ENCODE peak calls at places on chromosome 3, in nine cellular contexts. One of them, this sample, is unnamed.

GRCh38 chr3:177468331-177468730 is 271.0 kb upstream of the TBL1XR1 start:
- DNase-seq in transverse colon: no peak
- DNase-seq in HepG2: no peak
- DNase-seq in A549: no peak
- DNase-seq in K562: no peak
- DNase-seq in ovary: no peak
- DNase-seq in tibial nerve: peak
- DNase-seq in suprapubic skin: peak
- DNase-seq in H1: no peak
- DNase-seq in this sample: no peak

GRCh38 chr3:99473321-99473751 is 165.1 kb upstream of the COL8A1 start:
- DNase-seq in transverse colon: no peak
- DNase-seq in H1: no peak
- DNase-seq in tibial nerve: no peak
- DNase-seq in suprapubic skin: no peak
- DNase-seq in A549: no peak
- DNase-seq in ovary: no peak
- DNase-seq in K562: no peak
- DNase-seq in HepG2: no peak
- DNase-seq in this sample: no peak

GRCh38 chr3:48369685-48370329 is 2.2 kb upstream of the FBXW12 start:
- DNase-seq in H1: no peak
- DNase-seq in transverse colon: peak
- DNase-seq in K562: no peak
- DNase-seq in tibial nerve: no peak
- DNase-seq in suprapubic skin: no peak
- DNase-seq in HepG2: no peak
- DNase-seq in A549: no peak
- DNase-seq in ovary: no peak
- DNase-seq in this sample: no peak

GRCh38 chr3:5389057-5389456 is 201.6 kb downstream of the EDEM1 start:
- DNase-seq in H1: no peak
- DNase-seq in transverse colon: no peak
- DNase-seq in A549: peak
- DNase-seq in tibial nerve: no peak
- DNase-seq in HepG2: peak
- DNase-seq in ovary: no peak
- DNase-seq in K562: no peak
- DNase-seq in suprapubic skin: no peak
- DNase-seq in this sample: no peak

GRCh38 chr3:17260257-17260656 is 375.5 kb downstream of the PLCL2 start:
- DNase-seq in A549: no peak
- DNase-seq in K562: no peak
- DNase-seq in ovary: no peak
- DNase-seq in suprapubic skin: no peak
- DNase-seq in H1: no peak
- DNase-seq in transverse colon: no peak
- DNase-seq in tibial nerve: no peak
- DNase-seq in HepG2: no peak
- DNase-seq in this sample: no peak

GRCh38 chr3:15295506-15295905 is 36.9 kb downstream of the SH3BP5 start:
- DNase-seq in H1: no peak
- DNase-seq in K562: no peak
- DNase-seq in HepG2: no peak
- DNase-seq in ovary: no peak
- DNase-seq in suprapubic skin: no peak
- DNase-seq in A549: no peak
- DNase-seq in transverse colon: no peak
- DNase-seq in tibial nerve: peak
- DNase-seq in this sample: peak

GRCh38 chr3:15795563-15796308 is 2.0 kb downstream of the ANKRD28 start:
- DNase-seq in HepG2: no peak
- DNase-seq in ovary: no peak
- DNase-seq in K562: no peak
- DNase-seq in tibial nerve: no peak
- DNase-seq in A549: no peak
- DNase-seq in transverse colon: no peak
- DNase-seq in H1: no peak
- DNase-seq in suprapubic skin: no peak
- DNase-seq in this sample: no peak

GRCh38 chr3:51099794-51100542 is 285.1 kb upstream of the MANF start:
- DNase-seq in K562: peak
- DNase-seq in H1: peak
- DNase-seq in A549: peak
- DNase-seq in tibial nerve: peak
- DNase-seq in suprapubic skin: no peak
- DNase-seq in ovary: no peak
- DNase-seq in HepG2: peak
- DNase-seq in transverse colon: peak
- DNase-seq in this sample: no peak

GRCh38 chr3:109384164-109384563 is 46.8 kb upstream of the DPPA4 start:
- DNase-seq in A549: no peak
- DNase-seq in suprapubic skin: no peak
- DNase-seq in H1: no peak
- DNase-seq in ovary: no peak
- DNase-seq in transverse colon: no peak
- DNase-seq in K562: no peak
- DNase-seq in tibial nerve: no peak
- DNase-seq in HepG2: no peak
- DNase-seq in this sample: no peak

GRCh38 chr3:185439745-185440466 is 58.9 kb downstream of the TMEM41A start:
- DNase-seq in K562: no peak
- DNase-seq in tibial nerve: no peak
- DNase-seq in H1: no peak
- DNase-seq in ovary: no peak
- DNase-seq in transverse colon: no peak
- DNase-seq in suprapubic skin: no peak
- DNase-seq in HepG2: no peak
- DNase-seq in A549: no peak
- DNase-seq in this sample: no peak

GRCh38 chr3:34178415-34178814 is 380.0 kb downstream of the PDCD6IP start:
- DNase-seq in ovary: no peak
- DNase-seq in H1: no peak
- DNase-seq in suprapubic skin: no peak
- DNase-seq in A549: no peak
- DNase-seq in transverse colon: no peak
- DNase-seq in K562: no peak
- DNase-seq in HepG2: no peak
- DNase-seq in tibial nerve: no peak
- DNase-seq in this sample: no peak

GRCh38 chr3:140387244-140387643 is 290.6 kb upstream of the TRIM42 start:
- DNase-seq in K562: no peak
- DNase-seq in transverse colon: no peak
- DNase-seq in suprapubic skin: no peak
- DNase-seq in ovary: no peak
- DNase-seq in H1: no peak
- DNase-seq in tibial nerve: no peak
- DNase-seq in A549: no peak
- DNase-seq in HepG2: no peak
- DNase-seq in this sample: no peak

GRCh38 chr3:9820944-9821343 is 10.9 kb downstream of the TTLL3 start:
- DNase-seq in suprapubic skin: no peak
- DNase-seq in HepG2: peak
- DNase-seq in A549: no peak
- DNase-seq in K562: no peak
- DNase-seq in transverse colon: no peak
- DNase-seq in H1: no peak
- DNase-seq in tibial nerve: no peak
- DNase-seq in ovary: no peak
- DNase-seq in this sample: no peak
- TF ChIP-seq CTCF in suprapubic skin: no peak
- TF ChIP-seq CTCF in HepG2: peak
- TF ChIP-seq CTCF in A549: peak
- TF ChIP-seq CTCF in K562: peak
- TF ChIP-seq CTCF in transverse colon: no peak
- TF ChIP-seq CTCF in H1: peak
- TF ChIP-seq CTCF in tibial nerve: no peak
- TF ChIP-seq CTCF in ovary: no peak
- TF ChIP-seq CTCF in this sample: no peak

DNA sequence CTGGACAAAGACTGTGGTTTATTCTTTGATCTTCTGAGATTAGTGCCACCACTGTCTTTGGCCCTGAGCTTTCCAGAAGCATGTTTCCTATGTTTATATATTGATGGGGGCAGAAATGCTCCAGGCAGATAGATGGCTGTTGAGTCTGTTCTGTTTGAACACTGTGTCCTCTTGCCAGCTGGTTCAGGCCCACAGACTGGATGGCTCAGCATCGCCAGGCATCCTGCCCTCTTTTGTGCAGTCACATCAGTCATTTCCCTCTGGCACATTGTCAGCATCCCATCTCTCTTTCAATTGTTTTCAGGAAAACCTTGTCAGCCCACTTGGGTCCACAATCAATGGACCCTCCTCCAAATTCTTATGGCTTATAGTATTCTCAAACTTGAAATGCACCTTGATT is 141.2 kb downstream of the NEK11 start:
- DNase-seq in K562: no peak
- DNase-seq in H1: no peak
- DNase-seq in ovary: no peak
- DNase-seq in tibial nerve: no peak
- DNase-seq in HepG2: no peak
- DNase-seq in suprapubic skin: no peak
- DNase-seq in transverse colon: no peak
- DNase-seq in A549: no peak
- DNase-seq in this sample: no peak
- TF ChIP-seq EP300 in K562: no peak
- TF ChIP-seq EP300 in H1: no peak
- TF ChIP-seq EP300 in ovary: no peak
- TF ChIP-seq EP300 in tibial nerve: no peak
- TF ChIP-seq EP300 in HepG2: no peak
- TF ChIP-seq EP300 in suprapubic skin: no peak
- TF ChIP-seq EP300 in transverse colon: no peak
- TF ChIP-seq EP300 in A549: no peak
- TF ChIP-seq EP300 in this sample: no peak

GRCh38 chr3:13171704-13172643 is 98.7 kb upstream of the IQSEC1 start:
- DNase-seq in suprapubic skin: no peak
- DNase-seq in H1: no peak
- DNase-seq in transverse colon: no peak
- DNase-seq in HepG2: no peak
- DNase-seq in ovary: no peak
- DNase-seq in K562: no peak
- DNase-seq in A549: no peak
- DNase-seq in tibial nerve: no peak
- DNase-seq in this sample: peak

GRCh38 chr3:13173186-13173585 is 100.0 kb upstream of the IQSEC1 start:
- DNase-seq in ovary: no peak
- DNase-seq in A549: no peak
- DNase-seq in K562: no peak
- DNase-seq in transverse colon: no peak
- DNase-seq in suprapubic skin: no peak
- DNase-seq in H1: no peak
- DNase-seq in tibial nerve: no peak
- DNase-seq in HepG2: no peak
- DNase-seq in this sample: peak

GRCh38 chr3:13172644-13173013 is 99.4 kb upstream of the IQSEC1 start:
- DNase-seq in HepG2: no peak
- DNase-seq in K562: no peak
- DNase-seq in H1: no peak
- DNase-seq in tibial nerve: no peak
- DNase-seq in ovary: no peak
- DNase-seq in A549: no peak
- DNase-seq in suprapubic skin: no peak
- DNase-seq in transverse colon: no peak
- DNase-seq in this sample: peak

GRCh38 chr3:13174803-13175135 is 101.5 kb upstream of the IQSEC1 start:
- DNase-seq in tibial nerve: no peak
- DNase-seq in H1: no peak
- DNase-seq in transverse colon: no peak
- DNase-seq in suprapubic skin: no peak
- DNase-seq in HepG2: no peak
- DNase-seq in ovary: no peak
- DNase-seq in K562: no peak
- DNase-seq in A549: no peak
- DNase-seq in this sample: no peak

DNA sequence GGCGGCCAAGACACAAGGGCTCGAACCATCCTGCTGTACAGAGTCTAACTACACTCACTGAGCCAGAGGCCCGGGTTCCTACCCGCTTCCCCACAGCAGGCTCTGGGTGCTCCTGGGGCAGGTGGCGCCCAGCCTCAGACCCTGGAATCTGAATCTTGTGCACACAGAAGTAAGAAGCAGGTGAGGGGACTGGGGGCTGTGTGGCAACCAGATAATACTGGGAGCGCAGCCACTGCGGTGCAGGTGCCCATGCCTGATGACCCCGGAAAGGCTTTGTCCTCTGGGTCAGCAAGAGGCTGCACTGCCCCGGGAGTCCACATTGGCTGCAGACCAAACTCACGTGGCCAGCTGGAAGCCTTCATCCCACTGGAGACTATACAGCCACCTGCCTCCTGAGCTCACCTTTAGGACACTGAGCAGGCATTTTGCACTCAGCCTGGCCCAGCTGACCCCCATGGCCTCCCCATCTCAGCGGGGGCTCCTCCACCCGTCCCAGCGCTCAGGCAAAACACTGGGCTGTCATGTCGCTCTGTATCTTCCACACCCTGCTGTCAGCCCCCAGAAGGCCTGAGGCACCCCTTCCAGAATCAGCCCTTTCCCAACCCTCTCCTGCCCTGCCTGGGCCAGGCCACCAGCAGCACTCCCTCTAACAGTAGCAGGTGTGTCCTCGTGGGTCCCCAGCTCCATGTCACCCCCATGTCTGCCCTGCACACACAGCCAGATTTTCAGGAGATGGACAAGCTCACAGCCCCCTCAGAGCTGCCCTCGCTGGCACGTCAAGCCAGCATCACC is 101.0 kb upstream of the IQSEC1 start:
- DNase-seq in transverse colon: no peak
- DNase-seq in HepG2: no peak
- DNase-seq in ovary: no peak
- DNase-seq in tibial nerve: no peak
- DNase-seq in H1: no peak
- DNase-seq in K562: no peak
- DNase-seq in A549: no peak
- DNase-seq in suprapubic skin: no peak
- DNase-seq in this sample: peak
- TF ChIP-seq CTCF in transverse colon: no peak
- TF ChIP-seq CTCF in HepG2: no peak
- TF ChIP-seq CTCF in ovary: no peak
- TF ChIP-seq CTCF in tibial nerve: no peak
- TF ChIP-seq CTCF in H1: no peak
- TF ChIP-seq CTCF in K562: no peak
- TF ChIP-seq CTCF in A549: no peak
- TF ChIP-seq CTCF in suprapubic skin: no peak
- TF ChIP-seq CTCF in this sample: no peak

DNA sequence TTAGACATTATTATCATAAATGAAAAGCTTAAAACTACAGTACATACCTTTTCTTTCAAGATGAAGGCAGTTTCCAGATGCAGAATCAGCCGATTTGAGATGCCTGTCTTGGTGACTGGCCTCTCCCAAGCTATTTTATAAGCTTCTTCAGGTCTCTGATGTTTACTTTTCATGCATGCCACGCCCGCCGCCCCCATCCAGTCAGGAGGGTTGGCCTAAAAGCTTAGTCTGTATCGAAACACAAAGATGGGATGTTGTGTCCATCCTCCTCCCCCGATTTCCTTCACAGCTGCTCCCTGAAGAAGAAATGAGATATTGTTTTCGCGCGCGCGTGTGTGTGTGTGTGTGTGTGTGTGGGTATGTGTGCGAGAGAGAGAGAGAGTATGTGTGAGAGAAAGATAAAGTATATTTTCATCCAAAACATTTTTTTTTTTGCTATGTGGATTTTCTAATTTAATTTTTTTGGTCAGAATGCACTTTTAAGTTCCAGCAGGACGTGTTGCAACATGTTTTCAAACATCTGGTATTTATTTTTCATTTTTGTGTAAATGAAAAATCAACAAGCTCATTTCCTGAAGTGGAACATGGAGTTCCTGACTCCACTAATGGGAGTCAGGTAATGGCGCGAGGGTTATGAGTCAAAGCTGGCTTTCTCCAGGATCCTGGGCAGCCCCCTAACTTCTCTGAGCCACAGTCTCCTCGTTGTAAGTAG is at the start of gene APOD:
- DNase-seq in A549: no peak
- DNase-seq in suprapubic skin: peak
- DNase-seq in transverse colon: peak
- DNase-seq in H1: no peak
- DNase-seq in HepG2: no peak
- DNase-seq in K562: peak
- DNase-seq in ovary: peak
- DNase-seq in tibial nerve: peak
- DNase-seq in this sample: peak
- TF ChIP-seq EP300 in A549: no peak
- TF ChIP-seq EP300 in suprapubic skin: no peak
- TF ChIP-seq EP300 in transverse colon: no peak
- TF ChIP-seq EP300 in H1: no peak
- TF ChIP-seq EP300 in HepG2: no peak
- TF ChIP-seq EP300 in K562: no peak
- TF ChIP-seq EP300 in ovary: no peak
- TF ChIP-seq EP300 in tibial nerve: no peak
- TF ChIP-seq EP300 in this sample: no peak

This sample was measured in sigmoid colon.